ENCODE peak calls at places on chromosomes 4 and X, in nine cellular contexts. T is colonic mucosa, A is psoas muscle, H is heart right ventricle, M is kidney, R is stomach, N is ovary, B is OCI-LY7, W is tibial artery. S is an unnamed sample.
A peak's percentile ranks its signal among the peaks of the same experiment; 100 is the strongest.

GRCh38 chr4:1053080-1053661 is 41.7 kb downstream of the FGFRL1 start:
- DNase-seq in M (peak; percentile 81), T (no peak), B (no peak), H (no peak), W (peak; percentile 61), N (peak; percentile 14), A (no peak), R (peak; percentile 24), S (no peak)

GRCh38 chrX:54920610-54921426 is at the start of gene TRO:
- DNase-seq in N (no peak), M (no peak), B (no peak), H (no peak), R (no peak), A (no peak), T (no peak), W (no peak), S (no peak)

GRCh38 chr4:145061325-145061920 is 36.6 kb downstream of the ANAPC10 start:
- DNase-seq in H (no peak), A (no peak), B (peak; percentile 60), R (no peak), W (no peak), N (no peak), T (no peak), M (peak; percentile 16), S (no peak)

GRCh38 chrX:53356186-53356585 is 66.3 kb downstream of the SMC1A start:
- DNase-seq in M (no peak), A (no peak), W (no peak), R (no peak), T (no peak), H (no peak), N (no peak), B (peak; percentile 17), S (no peak)

GRCh38 chrX:133859860-133860259 is 125.5 kb downstream of the GPC3 start:
- DNase-seq in W (peak; percentile 57), M (no peak), R (no peak), A (no peak), H (no peak), N (peak; percentile 18), T (no peak), B (no peak), S (no peak)

GRCh38 chrX:134484039-134484438 is 24.1 kb downstream of the HPRT1 start:
- DNase-seq in A (no peak), T (no peak), H (no peak), M (no peak), R (no peak), B (peak; percentile 19), W (no peak), N (no peak), S (no peak)

GRCh38 chr4:105944535-105944934 is 49.3 kb downstream of the NPNT start:
- DNase-seq in M (no peak), H (peak; percentile 8), A (no peak), W (no peak), N (no peak), B (no peak), T (no peak), R (no peak), S (no peak)

GRCh38 chr4:83339573-83339972 is 4.9 kb upstream of the HPSE start:
- DNase-seq in R (no peak), N (no peak), M (no peak), B (no peak), H (no peak), A (no peak), T (no peak), W (no peak), S (no peak)

GRCh38 chrX:140572724-140573123 is 67.9 kb upstream of the SOX3 start:
- DNase-seq in H (peak; percentile 3), R (peak; percentile 49), B (peak; percentile 31), A (no peak), W (no peak), T (peak; percentile 39), N (no peak), M (no peak), S (no peak)

GRCh38 chr4:56466910-56467283 is 520 bp upstream of the SRP72 start:
- DNase-seq in M (no peak), W (no peak), B (no peak), T (no peak), R (no peak), H (no peak), A (no peak), N (no peak), S (no peak)

GRCh38 chr4:138659640-138660325 is 355.8 kb upstream of the NOCT start:
- DNase-seq in A (no peak), M (no peak), R (no peak), W (no peak), B (no peak), N (no peak), T (no peak), H (no peak), S (no peak)

GRCh38 chrX:12315526-12315925 is 177.3 kb downstream of the FRMPD4 start:
- DNase-seq in W (no peak), N (no peak), A (no peak), R (no peak), M (no peak), H (no peak), B (no peak), T (no peak), S (no peak)

GRCh38 chr4:98572697-98573096 is 85.7 kb downstream of the TSPAN5 start:
- DNase-seq in H (no peak), W (no peak), N (no peak), R (no peak), T (no peak), B (no peak), M (no peak), A (no peak), S (no peak)

GRCh38 chr4:163048447-163048846 is 118.2 kb downstream of the NAF1 start:
- DNase-seq in M (no peak), A (no peak), H (no peak), R (peak; percentile 26), W (no peak), T (no peak), N (no peak), B (peak; percentile 44), S (no peak)

GRCh38 chrX:70970482-70970999 is 39.6 kb upstream of the SLC7A3 start:
- DNase-seq in R (no peak), B (peak; percentile 21), T (no peak), M (no peak), A (no peak), H (no peak), N (no peak), W (no peak), S (no peak)

GRCh38 chr4:96916731-96917130 is 1076.8 kb downstream of the PDHA2 start:
- DNase-seq in B (no peak), T (no peak), W (no peak), N (no peak), M (no peak), R (no peak), H (no peak), A (no peak), S (no peak)

GRCh38 chr4:143406523-143406922 is 69.8 kb downstream of the GAB1 start:
- DNase-seq in R (peak; percentile 67), T (peak; percentile 60), B (no peak), W (peak; percentile 93), N (peak; percentile 48), H (peak; percentile 77), M (peak; percentile 80), A (peak; percentile 71), S (peak; percentile 77)
- H3K4me1 ChIP-seq in R (peaks cover 18% of the 10 kb centered on the region), T (peaks cover 3% of the 10 kb centered on the region), B (peaks cover 99% of the 10 kb centered on the region), W (no peaks in the 10 kb centered on the region), N (peaks cover 28% of the 10 kb centered on the region), H (peaks cover 33% of the 10 kb centered on the region), M (peaks cover 28% of the 10 kb centered on the region), A (peaks cover 96% of the 10 kb centered on the region), S (peaks cover 69% of the 10 kb centered on the region)

GRCh38 chrX:63363788-63364187 is 12.7 kb upstream of the SPIN4 start:
- DNase-seq in B (no peak), W (no peak), R (no peak), N (no peak), A (no peak), T (no peak), M (no peak), H (no peak), S (no peak)
- H3K9me3 ChIP-seq in B (peaks cover 3% of the 10 kb centered on the region), W (peaks cover 9% of the 10 kb centered on the region), R (no peaks in the 10 kb centered on the region), N (no peaks in the 10 kb centered on the region), A (peaks cover 19% of the 10 kb centered on the region), T (no peaks in the 10 kb centered on the region), M (no peaks in the 10 kb centered on the region), H (peaks cover 8% of the 10 kb centered on the region), S (no peaks in the 10 kb centered on the region)

GRCh38 chr4:76088719-76089118 is 14.2 kb downstream of the ART3 start:
- DNase-seq in N (no peak), R (no peak), B (no peak), A (no peak), W (no peak), M (no peak), T (no peak), H (no peak), S (no peak)

GRCh38 chr4:76090241-76090691 is 15.8 kb downstream of the ART3 start:
- DNase-seq in W (no peak), N (no peak), M (no peak), T (peak; percentile 22), R (no peak), B (no peak), A (no peak), H (peak; percentile 16), S (no peak)

GRCh38 chr4:76095568-76095967 is 21.1 kb downstream of the ART3 start:
- DNase-seq in A (no peak), H (no peak), R (no peak), M (no peak), B (no peak), N (no peak), W (no peak), T (no peak), S (no peak)

GRCh38 chr4:76087007-76087769 is 12.7 kb downstream of the ART3 start:
- DNase-seq in T (peak; percentile 66), N (no peak), B (no peak), H (peak; percentile 57), A (peak; percentile 58), M (peak; percentile 42), R (peak; percentile 33), W (no peak), S (no peak)

DNA sequence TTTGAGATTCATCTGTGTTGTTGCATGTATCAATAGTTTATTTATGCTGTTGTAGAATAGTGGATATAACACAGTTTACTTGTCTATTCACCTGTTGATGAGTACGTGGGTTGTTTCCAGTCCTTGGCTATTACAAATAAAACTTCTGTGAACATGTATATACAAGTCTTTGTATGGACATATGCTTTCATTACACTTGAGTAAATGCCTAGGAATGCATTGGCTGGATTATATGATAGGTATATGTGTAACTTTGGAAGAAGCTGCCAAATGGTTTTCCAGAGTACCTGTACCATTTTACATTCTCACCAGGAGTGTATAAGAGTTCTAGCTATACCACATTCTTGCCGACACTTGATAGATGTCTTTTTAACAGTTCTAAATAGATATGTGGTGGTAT is 16.5 kb downstream of the ART3 start:
- DNase-seq in A (no peak), R (no peak), N (no peak), B (no peak), M (no peak), T (no peak), W (no peak), H (no peak), S (no peak)
- H3K27ac ChIP-seq in A (peak overlapping the region; percentile 86), R (no peak overlapping the region), N (no peak overlapping the region), B (no peak overlapping the region), M (no peak overlapping the region), T (no peak overlapping the region), W (no peak overlapping the region), H (no peak overlapping the region), S (no peak overlapping the region)

DNA sequence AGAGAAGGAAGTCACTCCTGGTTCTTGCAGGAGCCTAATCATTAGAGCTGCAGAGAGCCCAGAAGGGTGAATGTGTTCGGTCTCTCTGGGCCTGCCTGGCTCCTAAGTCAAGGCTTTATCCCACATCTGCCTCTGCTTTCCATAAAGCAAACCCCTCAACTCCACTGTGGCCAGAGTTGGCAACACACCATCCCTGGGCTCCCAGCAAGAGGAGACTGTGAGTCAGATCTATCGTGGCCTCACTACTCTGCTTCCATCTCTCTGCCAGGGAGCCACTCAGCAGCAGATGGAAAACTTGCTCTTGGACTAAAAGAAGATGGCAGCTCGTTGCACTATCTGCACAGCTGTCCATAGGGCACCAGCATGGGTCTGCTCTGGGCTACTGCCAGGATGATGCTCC is 348.2 kb downstream of the FBXW7 start:
- DNase-seq in A (no peak), T (no peak), H (no peak), W (no peak), M (no peak), B (no peak), N (no peak), R (no peak), S (no peak)
- H3K4me1 ChIP-seq in A (peaks cover 20% of the 10 kb centered on the region), T (no peaks in the 10 kb centered on the region), H (no peaks in the 10 kb centered on the region), W (no peaks in the 10 kb centered on the region), M (no peaks in the 10 kb centered on the region), B (peaks cover 14% of the 10 kb centered on the region), N (no peaks in the 10 kb centered on the region), R (no peaks in the 10 kb centered on the region), S (no peaks in the 10 kb centered on the region)